ENCODE peak calls at places on chromosomes 13 and 19, in nine cellular contexts. E, N, U, C, D, H, S, M and L are unnamed samples.

GRCh38 chr13:110826861-110827672 is 87.8 kb downstream of the ANKRD10 start:
- DNase-seq in H (no peak), E (no peak), S (no peak), D (no peak), U (peak), M (no peak), C (no peak), N (no peak), L (no peak)

GRCh38 chr19:30812099-30812684 is 440.0 kb downstream of the ZNF536 start:
- DNase-seq in U (no peak), M (no peak), E (no peak), H (no peak), S (no peak), D (no peak), C (no peak), N (no peak), L (no peak)

GRCh38 chr19:29855087-29855486 is 43.3 kb downstream of the CCNE1 start:
- DNase-seq in C (no peak), M (no peak), U (no peak), H (no peak), N (no peak), E (no peak), S (no peak), D (no peak), L (no peak)

GRCh38 chr13:99501952-99502310 is 659 bp downstream of the TM9SF2 start:
- DNase-seq in C (peak), E (no peak), M (no peak), H (peak), N (peak), S (no peak), U (no peak), D (no peak), L (no peak)

GRCh38 chr19:6733338-6734095 is 3.9 kb downstream of the GPR108 start:
- DNase-seq in N (no peak), U (no peak), S (no peak), C (no peak), M (no peak), D (no peak), H (no peak), E (no peak), L (no peak)

GRCh38 chr19:42089772-42090171 is 13.8 kb downstream of the ZNF574 start:
- DNase-seq in M (no peak), U (no peak), D (no peak), N (no peak), E (no peak), C (no peak), H (no peak), S (no peak), L (no peak)

GRCh38 chr13:99811067-99811715 is 160.4 kb downstream of the ZIC5 start:
- DNase-seq in M (no peak), H (no peak), E (no peak), C (no peak), U (no peak), D (no peak), N (no peak), S (no peak), L (no peak)

GRCh38 chr13:63901630-63902029 is 2486.0 kb upstream of the PCDH20 start:
- DNase-seq in E (no peak), N (no peak), C (no peak), H (no peak), D (no peak), M (no peak), U (no peak), S (no peak), L (peak)

GRCh38 chr19:3346677-3347353 is 19.6 kb upstream of the NFIC start:
- DNase-seq in E (peak), C (peak), N (peak), S (no peak), H (no peak), D (no peak), M (no peak), U (peak), L (no peak)

GRCh38 chr19:5705552-5705951 is 14.4 kb downstream of the LONP1 start:
- DNase-seq in D (no peak), N (no peak), M (no peak), S (no peak), H (no peak), E (no peak), C (no peak), U (no peak), L (no peak)

GRCh38 chr19:42090687-42091086 is 14.7 kb downstream of the ZNF574 start:
- DNase-seq in M (no peak), N (no peak), S (no peak), D (no peak), U (no peak), H (no peak), C (no peak), E (no peak), L (no peak)

GRCh38 chr19:17513801-17514200 is 2.4 kb downstream of the PGLS start:
- DNase-seq in H (no peak), D (no peak), U (no peak), N (peak), S (no peak), C (no peak), M (no peak), E (no peak), L (no peak)

GRCh38 chr13:52599853-52600603 is 42.2 kb upstream of the HNRNPA1L2 start:
- DNase-seq in U (peak), N (peak), D (no peak), M (no peak), C (peak), S (no peak), H (no peak), E (peak), L (peak)

GRCh38 chr19:8335343-8336071 is 7.6 kb downstream of the KANK3 start:
- DNase-seq in E (no peak), D (no peak), N (peak), U (no peak), C (no peak), M (no peak), H (peak), S (no peak), L (no peak)

GRCh38 chr19:53903055-53903680 is 5.9 kb upstream of the CACNG7 start:
- DNase-seq in N (peak), S (no peak), C (no peak), U (no peak), M (no peak), E (no peak), H (no peak), D (no peak), L (no peak)

GRCh38 chr13:31409678-31410356 is 210.0 kb downstream of the B3GLCT start:
- DNase-seq in U (no peak), N (peak), M (no peak), D (no peak), C (no peak), S (no peak), E (no peak), H (no peak), L (no peak)

GRCh38 chr19:36547001-36547732 is 19.1 kb upstream of the ZNF260 start:
- DNase-seq in H (no peak), S (no peak), E (no peak), M (no peak), D (no peak), C (no peak), U (no peak), N (peak), L (no peak)

GRCh38 chr19:31545766-31546165 is 196.5 kb upstream of the TSHZ3 start:
- DNase-seq in U (no peak), C (peak), M (no peak), H (no peak), E (no peak), D (no peak), S (no peak), N (no peak), L (no peak)

GRCh38 chr19:48845384-48845783 is 9.1 kb upstream of the HSD17B14 start:
- DNase-seq in D (no peak), C (no peak), N (no peak), U (no peak), M (no peak), S (no peak), E (no peak), H (no peak), L (no peak)

GRCh38 chr19:51020988-51021651 is 1.6 kb upstream of the KLK10 start:
- DNase-seq in C (no peak), H (no peak), N (peak), E (no peak), U (no peak), M (no peak), D (no peak), S (no peak), L (peak)

GRCh38 chr19:21691656-21692055 is 75.7 kb downstream of the ZNF100 start:
- DNase-seq in U (no peak), D (no peak), H (no peak), S (no peak), N (no peak), E (no peak), C (no peak), M (no peak), L (no peak)

GRCh38 chr19:47357788-47358680 is 8.9 kb downstream of the DHX34 start:
- DNase-seq in U (no peak), E (no peak), C (no peak), S (no peak), H (no peak), N (no peak), M (no peak), D (no peak), L (no peak)

GRCh38 chr19:1489463-1489971 is 633 bp downstream of the PCSK4 start:
- DNase-seq in M (no peak), D (no peak), E (no peak), S (no peak), C (no peak), U (no peak), H (peak), N (no peak), L (no peak)

GRCh38 chr13:74449811-74450524 is 315.8 kb upstream of the KLF12 start:
- DNase-seq in S (no peak), H (no peak), N (no peak), M (no peak), U (no peak), E (no peak), D (no peak), C (no peak), L (no peak)

GRCh38 chr19:1747285-1748114 is 5.8 kb upstream of the ONECUT3 start:
- DNase-seq in N (peak), M (peak), U (no peak), D (no peak), S (no peak), H (peak), E (peak), C (no peak), L (no peak)

GRCh38 chr13:29925457-29925856 is 75.0 kb upstream of the UBL3 start:
- DNase-seq in H (no peak), M (no peak), S (peak), D (no peak), N (peak), E (peak), U (no peak), C (peak), L (no peak)

GRCh38 chr13:113428871-113429607 is 24.2 kb downstream of the ADPRHL1 start:
- DNase-seq in U (no peak), H (no peak), E (no peak), D (no peak), C (no peak), M (no peak), S (no peak), N (no peak), L (no peak)

GRCh38 chr19:43463381-43464088 is 1.9 kb downstream of the LYPD3 start:
- DNase-seq in M (peak), U (peak), D (peak), C (peak), E (peak), H (peak), S (peak), N (peak), L (peak)

GRCh38 chr19:19551862-19552192 is 13.8 kb downstream of the CILP2 start:
- DNase-seq in E (no peak), M (no peak), C (no peak), S (no peak), H (no peak), N (no peak), U (no peak), D (no peak), L (no peak)

GRCh38 chr19:13881231-13881691 is 4.3 kb downstream of the NANOS3 start:
- DNase-seq in U (no peak), D (no peak), M (no peak), N (peak), H (no peak), E (no peak), C (no peak), S (no peak), L (no peak)

GRCh38 chr13:40470665-40471064 is 195.8 kb downstream of the FOXO1 start:
- DNase-seq in E (no peak), H (no peak), U (no peak), S (no peak), N (peak), M (no peak), C (no peak), D (no peak), L (no peak)

GRCh38 chr19:9793051-9793591 is 24.6 kb upstream of the ZNF846 start:
- DNase-seq in C (peak), M (peak), H (peak), S (peak), U (peak), D (peak), N (peak), E (peak), L (no peak)

GRCh38 chr13:75736132-75736531 is 100.0 kb downstream of the LMO7 start:
- DNase-seq in S (no peak), D (no peak), N (no peak), E (no peak), H (no peak), U (no peak), C (no peak), M (no peak), L (no peak)

GRCh38 chr19:53730391-53730790 is 93.7 kb downstream of the NLRP12 start:
- DNase-seq in S (no peak), U (no peak), N (no peak), M (no peak), D (no peak), H (no peak), E (no peak), C (no peak), L (no peak)

GRCh38 chr13:29523199-29523931 is 72.1 kb downstream of the SLC7A1 start:
- DNase-seq in C (no peak), D (no peak), H (no peak), S (no peak), N (peak), E (no peak), U (no peak), M (no peak), L (no peak)

GRCh38 chr13:36979361-36980040 is 19.6 kb downstream of the ALG5 start:
- DNase-seq in N (peak), U (no peak), C (no peak), S (no peak), E (no peak), M (no peak), D (no peak), H (no peak), L (no peak)

GRCh38 chr19:36528921-36529518 is 949 bp upstream of the ZNF260 start:
- DNase-seq in M (no peak), D (no peak), E (no peak), N (peak), C (no peak), U (no peak), H (no peak), S (no peak), L (peak)

GRCh38 chr19:6752257-6753177 is 13.0 kb downstream of the TRIP10 start:
- DNase-seq in E (no peak), S (no peak), U (no peak), C (peak), D (no peak), N (no peak), M (no peak), H (no peak), L (no peak)